ENCODE peak calls at places on chromosomes 13 and 19, in four cellular contexts. One of them, this sample, is unnamed.

GRCh38 chr19:50357178-50358100 is 8.0 kb downstream of the NAPSA start:
- DNase-seq in IMR-90: peak; percentile 41
- DNase-seq in SK-N-SH: peak; percentile 70
- DNase-seq in PC-3: peak; percentile 82
- DNase-seq in this sample: peak; percentile 91

GRCh38 chr19:4555657-4556561 is 3.6 kb downstream of the SEMA6B start:
- DNase-seq in SK-N-SH: peak; percentile 77
- DNase-seq in PC-3: peak; percentile 72
- DNase-seq in IMR-90: no peak
- DNase-seq in this sample: no peak

GRCh38 chr19:11168568-11168967 is 13.0 kb upstream of the SPC24 start:
- DNase-seq in PC-3: peak; percentile 99
- DNase-seq in IMR-90: peak; percentile 97
- DNase-seq in SK-N-SH: no peak
- DNase-seq in this sample: no peak

GRCh38 chr13:55553736-55554135 is 1587.0 kb upstream of the PRR20A start:
- DNase-seq in IMR-90: no peak
- DNase-seq in PC-3: no peak
- DNase-seq in SK-N-SH: no peak
- DNase-seq in this sample: no peak

GRCh38 chr13:76667551-76667950 is 218.7 kb downstream of the KCTD12 start:
- DNase-seq in PC-3: peak; percentile 27
- DNase-seq in IMR-90: peak; percentile 77
- DNase-seq in SK-N-SH: peak; percentile 4
- DNase-seq in this sample: no peak

GRCh38 chr13:46554971-46555370 is 2.0 kb downstream of the LRCH1 start:
- DNase-seq in IMR-90: peak; percentile 68
- DNase-seq in PC-3: no peak
- DNase-seq in SK-N-SH: no peak
- DNase-seq in this sample: no peak

GRCh38 chr19:35104361-35104760 is 11.3 kb upstream of the FXYD3 start:
- DNase-seq in SK-N-SH: no peak
- DNase-seq in PC-3: no peak
- DNase-seq in IMR-90: no peak
- DNase-seq in this sample: no peak

GRCh38 chr19:44677019-44677809 is 5.9 kb downstream of the CEACAM19 start:
- DNase-seq in SK-N-SH: peak; percentile 53
- DNase-seq in PC-3: peak; percentile 55
- DNase-seq in IMR-90: peak; percentile 70
- DNase-seq in this sample: no peak

GRCh38 chr13:91572944-91573535 is 174.6 kb downstream of the GPC5 start:
- DNase-seq in PC-3: peak; percentile 8
- DNase-seq in SK-N-SH: no peak
- DNase-seq in IMR-90: peak; percentile 34
- DNase-seq in this sample: no peak

GRCh38 chr19:1214862-1215731 is 9.5 kb downstream of the STK11 start:
- DNase-seq in PC-3: peak; percentile 60
- DNase-seq in SK-N-SH: peak; percentile 83
- DNase-seq in IMR-90: no peak
- DNase-seq in this sample: peak; percentile 89

GRCh38 chr19:6424190-6424938 is at the start of gene KHSRP:
- DNase-seq in PC-3: no peak
- DNase-seq in SK-N-SH: peak; percentile 98
- DNase-seq in IMR-90: no peak
- DNase-seq in this sample: no peak

GRCh38 chr19:10566658-10567410 is 1.0 kb upstream of the KRI1 start:
- DNase-seq in IMR-90: no peak
- DNase-seq in PC-3: no peak
- DNase-seq in SK-N-SH: no peak
- DNase-seq in this sample: peak; percentile 84

GRCh38 chr19:45280471-45280961 is 29.4 kb downstream of the MARK4 start:
- DNase-seq in PC-3: no peak
- DNase-seq in IMR-90: no peak
- DNase-seq in SK-N-SH: no peak
- DNase-seq in this sample: no peak

GRCh38 chr19:38975861-38976271 is 324 bp upstream of the FBXO17 start:
- DNase-seq in SK-N-SH: no peak
- DNase-seq in PC-3: no peak
- DNase-seq in IMR-90: peak; percentile 31
- DNase-seq in this sample: no peak

DNA sequence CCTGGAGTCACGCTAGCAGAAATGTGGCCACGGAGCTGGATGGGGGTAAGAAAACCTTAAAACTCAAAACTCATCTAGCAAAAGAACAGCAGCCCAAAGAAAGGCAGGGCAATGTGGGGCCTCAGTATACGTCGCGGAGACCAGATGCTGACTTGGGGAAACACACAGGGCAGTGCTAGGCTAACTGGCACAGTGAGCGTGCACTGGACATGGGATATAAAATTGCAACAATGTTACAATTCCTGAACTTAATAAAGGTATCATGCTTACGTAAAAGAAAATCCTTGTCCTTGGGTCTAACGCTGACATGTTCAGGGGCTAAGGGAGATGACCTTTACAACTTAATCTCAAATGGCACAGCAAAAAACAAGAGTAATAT is 40.5 kb downstream of the COL4A1 start:
- DNase-seq in PC-3: no peak
- DNase-seq in IMR-90: no peak
- DNase-seq in SK-N-SH: no peak
- DNase-seq in this sample: no peak
- H3K9ac ChIP-seq in PC-3: no peak overlapping the region
- H3K9ac ChIP-seq in IMR-90: no peak overlapping the region
- H3K9ac ChIP-seq in SK-N-SH: no peak overlapping the region
- H3K9ac ChIP-seq in this sample: no peak overlapping the region

DNA sequence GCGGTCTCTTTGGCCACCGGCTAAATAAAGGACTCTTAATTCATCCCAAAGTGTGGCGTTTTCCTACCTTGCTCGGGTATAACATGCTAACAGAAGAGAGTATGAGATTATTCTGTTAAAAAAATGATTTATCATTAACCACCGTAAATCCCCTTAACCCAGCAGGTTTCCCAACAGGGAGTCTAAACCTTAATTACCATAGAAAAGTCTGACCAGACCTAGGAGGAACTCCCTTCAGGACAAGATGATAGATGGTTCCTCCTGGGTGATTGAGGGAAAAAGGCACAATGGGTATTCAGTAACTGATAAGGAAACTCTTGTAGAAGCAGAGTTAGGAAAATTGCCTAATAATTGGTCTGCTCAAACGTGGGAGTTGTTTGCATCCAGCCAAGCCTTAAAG is 193.7 kb downstream of the ZNF737 start:
- DNase-seq in IMR-90: no peak
- DNase-seq in SK-N-SH: no peak
- DNase-seq in PC-3: no peak
- DNase-seq in this sample: no peak
- H3K9ac ChIP-seq in IMR-90: no peak overlapping the region
- H3K9ac ChIP-seq in SK-N-SH: no peak overlapping the region
- H3K9ac ChIP-seq in PC-3: no peak overlapping the region
- H3K9ac ChIP-seq in this sample: no peak overlapping the region

DNA sequence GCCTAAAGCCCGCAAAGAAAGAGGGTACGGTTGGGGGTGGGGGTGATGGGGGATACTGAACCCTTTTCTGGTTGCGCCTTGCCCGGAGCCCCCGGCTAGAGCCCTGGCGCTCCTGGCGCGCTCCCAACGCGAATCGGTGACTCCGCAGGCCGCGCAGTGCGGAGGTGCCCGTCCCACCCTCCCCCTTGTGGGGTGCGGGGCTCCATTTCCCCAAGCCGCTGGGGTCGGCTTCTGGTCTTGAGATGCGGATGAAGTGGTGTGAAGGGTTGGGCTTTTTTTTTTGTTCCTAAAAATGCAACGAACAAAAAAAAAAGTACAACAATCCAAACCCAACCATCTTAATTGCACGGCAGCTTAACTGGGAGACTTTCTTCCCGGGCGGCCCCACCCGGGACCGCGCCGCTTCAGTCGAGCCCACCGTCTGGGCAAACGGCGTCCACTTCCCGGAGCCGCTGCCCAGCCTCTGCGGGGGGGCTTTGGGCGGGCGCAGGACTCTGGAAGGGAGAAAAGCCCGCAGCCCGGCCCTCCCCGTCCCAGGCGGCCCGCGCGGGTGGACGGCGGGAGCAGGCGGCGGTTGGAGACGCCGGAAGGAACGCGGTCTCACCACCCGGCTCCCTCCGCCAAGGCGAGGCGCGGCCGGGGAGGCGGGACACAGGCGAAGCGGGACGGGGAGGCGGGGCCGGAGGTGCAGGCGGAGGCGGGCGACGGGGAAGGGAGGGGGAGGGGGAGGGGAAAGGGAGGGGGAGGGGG is 501 bp upstream of the TRIM13 start:
- DNase-seq in IMR-90: peak; percentile 90
- DNase-seq in PC-3: peak; percentile 82
- DNase-seq in SK-N-SH: peak; percentile 96
- DNase-seq in this sample: peak; percentile 98
- H3K9ac ChIP-seq in IMR-90: peak overlapping the region; percentile 79
- H3K9ac ChIP-seq in PC-3: peak overlapping the region; percentile 96
- H3K9ac ChIP-seq in SK-N-SH: peak overlapping the region; percentile 96
- H3K9ac ChIP-seq in this sample: no peak overlapping the region

GRCh38 chr19:56974554-56975207 is 134.2 kb upstream of the PEG3 start:
- DNase-seq in SK-N-SH: no peak
- DNase-seq in IMR-90: no peak
- DNase-seq in PC-3: no peak
- DNase-seq in this sample: no peak
- H3K9ac ChIP-seq in SK-N-SH: no peak overlapping the region
- H3K9ac ChIP-seq in IMR-90: no peak overlapping the region
- H3K9ac ChIP-seq in PC-3: no peak overlapping the region
- H3K9ac ChIP-seq in this sample: no peak overlapping the region

GRCh38 chr13:24746618-24747247 is 17.2 kb upstream of the RNF17 start:
- DNase-seq in SK-N-SH: no peak
- DNase-seq in PC-3: no peak
- DNase-seq in IMR-90: no peak
- DNase-seq in this sample: no peak
- H3K9ac ChIP-seq in SK-N-SH: no peak overlapping the region
- H3K9ac ChIP-seq in PC-3: no peak overlapping the region
- H3K9ac ChIP-seq in IMR-90: no peak overlapping the region
- H3K9ac ChIP-seq in this sample: no peak overlapping the region